ENCODE peak calls at places on chromosomes 2 and 18, in six cellular contexts. H, W, Q, X, G and R are unnamed samples.
A peak's percentile ranks its signal among the peaks of the same experiment; 100 is the strongest.

GRCh38 chr2:132542953-132543569 is 126.5 kb downstream of the GPR39 start:
- DNase-seq in G (peak; percentile 8), H (peak; percentile 9), Q (no peak), X (no peak), W (peak; percentile 23), R (peak; percentile 65)

GRCh38 chr2:208006833-208007232 is 18.5 kb downstream of the PLEKHM3 start:
- DNase-seq in H (peak; percentile 19), W (no peak), X (no peak), Q (no peak), G (peak; percentile 45), R (peak; percentile 91)

GRCh38 chr2:197205590-197206215 is 104.9 kb downstream of the ANKRD44 start:
- DNase-seq in G (no peak), H (no peak), W (no peak), X (no peak), Q (no peak), R (no peak)

GRCh38 chr2:190413421-190413820 is 5.3 kb downstream of the MFSD6 start:
- DNase-seq in Q (no peak), G (no peak), H (no peak), X (no peak), W (no peak), R (peak; percentile 96)

GRCh38 chr2:147711031-147711430 is 133.8 kb upstream of the ACVR2A start:
- DNase-seq in H (no peak), G (peak; percentile 45), W (no peak), Q (no peak), X (no peak), R (peak; percentile 67)

GRCh38 chr2:101430161-101430560 is 42.9 kb upstream of the CREG2 start:
- DNase-seq in X (no peak), H (no peak), G (peak; percentile 82), Q (no peak), W (no peak), R (no peak)

GRCh38 chr2:123521868-123522267 is 503.2 kb upstream of the CNTNAP5 start:
- DNase-seq in W (no peak), H (no peak), G (no peak), X (no peak), Q (no peak), R (no peak)

GRCh38 chr2:183522441-183522840 is 398.2 kb downstream of the NUP35 start:
- DNase-seq in W (no peak), G (no peak), Q (no peak), H (no peak), X (no peak), R (no peak)

GRCh38 chr2:158501301-158501700 is 44.5 kb downstream of the PKP4 start:
- DNase-seq in Q (peak; percentile 60), W (no peak), H (no peak), X (no peak), G (peak; percentile 54), R (no peak)

GRCh38 chr2:12721571-12722444 is 5.1 kb downstream of the TRIB2 start:
- DNase-seq in X (peak; percentile 65), H (peak; percentile 60), Q (peak; percentile 69), G (peak; percentile 68), W (no peak), R (no peak)

GRCh38 chr2:54176577-54176976 is 61.2 kb downstream of the ACYP2 start:
- DNase-seq in G (peak; percentile 58), W (peak; percentile 42), Q (peak; percentile 54), X (no peak), H (peak; percentile 68), R (peak; percentile 24)

GRCh38 chr18:13276530-13277520 is 58.3 kb downstream of the LDLRAD4 start:
- DNase-seq in W (no peak), Q (no peak), H (peak; percentile 5), G (no peak), X (no peak), R (no peak)

GRCh38 chr2:28391564-28392296 is 928 bp upstream of the FOSL2 start:
- DNase-seq in G (peak; percentile 94), X (peak; percentile 98), Q (peak; percentile 94), W (peak; percentile 96), H (peak; percentile 91), R (peak; percentile 78)

GRCh38 chr2:128442891-128443302 is 124.2 kb upstream of the HS6ST1 start:
- DNase-seq in W (no peak), G (no peak), H (peak; percentile 12), X (peak; percentile 80), Q (peak; percentile 21), R (no peak)

GRCh38 chr2:152359573-152360363 is 24.8 kb downstream of the FMNL2 start:
- DNase-seq in Q (no peak), H (no peak), W (peak; percentile 65), X (no peak), G (no peak), R (no peak)

GRCh38 chr18:58362027-58362575 is 266.8 kb downstream of the ALPK2 start:
- DNase-seq in Q (no peak), H (peak; percentile 95), W (peak; percentile 83), X (no peak), G (peak; percentile 94), R (peak; percentile 82)

DNA sequence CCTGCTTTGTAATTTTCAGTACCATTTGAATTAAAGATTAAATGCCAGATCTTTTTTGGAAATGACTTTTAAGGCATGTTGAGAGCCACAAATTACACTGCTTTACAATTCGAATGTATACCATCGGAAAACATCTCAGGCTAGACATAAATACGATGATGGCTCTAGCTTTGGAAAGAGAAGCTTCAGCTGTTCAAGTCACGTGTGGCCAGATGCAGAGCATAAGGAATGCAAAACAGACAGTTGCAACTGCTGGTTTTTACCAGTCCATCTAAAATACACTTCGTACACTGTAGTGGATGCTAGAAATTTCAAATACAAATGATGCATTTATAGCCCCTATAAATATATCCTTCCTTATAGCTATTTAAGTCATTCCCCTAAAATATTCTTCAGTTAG is 8.0 kb downstream of the ZNF516 start:
- DNase-seq in G (no peak), X (no peak), H (no peak), W (no peak), Q (no peak), R (no peak)
- H3K4me3 ChIP-seq in G (no peak overlapping the region), X (no peak overlapping the region), H (no peak overlapping the region), W (no peak overlapping the region), Q (no peak overlapping the region), R (no peak overlapping the region)

DNA sequence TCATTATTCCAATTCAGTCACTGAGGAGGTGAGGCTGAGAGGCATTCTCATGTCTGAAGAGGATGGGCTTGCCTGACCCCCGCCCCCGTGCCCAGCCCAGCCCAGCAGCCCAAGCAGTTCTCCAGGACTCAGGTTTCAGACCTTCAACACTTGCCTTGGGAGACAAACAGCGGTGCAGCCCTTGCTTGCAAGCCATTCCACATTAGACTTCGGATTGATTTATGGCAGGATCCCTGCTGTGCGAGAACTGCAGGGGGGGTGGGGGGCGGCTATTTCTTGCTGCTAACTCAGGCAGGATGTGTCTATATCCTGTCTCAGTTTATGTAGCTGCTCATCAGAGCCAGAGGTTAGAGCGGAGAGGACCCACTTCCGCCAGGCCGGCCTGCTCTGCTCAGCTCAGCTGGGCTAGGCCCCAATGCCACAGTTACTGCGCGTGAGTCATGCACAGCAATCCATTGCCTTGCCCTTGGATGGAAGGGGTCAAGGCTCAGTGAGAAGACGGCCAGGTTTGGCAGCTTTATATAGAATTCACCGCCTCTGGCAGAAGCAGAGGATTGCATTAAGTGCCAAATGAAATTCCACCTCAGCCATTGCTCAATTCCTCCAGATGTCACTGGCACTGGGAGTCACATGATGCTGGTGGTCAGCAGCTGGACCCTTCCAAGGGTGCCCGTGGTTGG is 1.8 kb downstream of the GYPC start:
- DNase-seq in W (peak; percentile 5), G (peak; percentile 100), H (peak; percentile 100), X (peak; percentile 96), Q (peak; percentile 59), R (peak; percentile 5)
- TF ChIP-seq CTCF in W (no peak), G (peak; percentile 5), H (peak; percentile 35), X (no peak), Q (no peak), R (no peak)

GRCh38 chr2:219549619-219550018 is 5.8 kb downstream of the TMEM198 start:
- DNase-seq in W (no peak), G (no peak), H (no peak), Q (no peak), X (no peak), R (no peak)

GRCh38 chr2:219551863-219552381 is 8.1 kb downstream of the TMEM198 start:
- DNase-seq in W (no peak), X (no peak), G (no peak), Q (no peak), H (peak; percentile 10), R (no peak)

GRCh38 chr2:219553168-219553417 is 9.3 kb downstream of the TMEM198 start:
- DNase-seq in W (no peak), H (no peak), G (no peak), Q (no peak), X (no peak), R (no peak)

GRCh38 chr2:219552382-219553167 is 8.7 kb downstream of the TMEM198 start:
- DNase-seq in X (peak; percentile 94), Q (peak; percentile 96), H (peak; percentile 77), G (peak; percentile 72), W (peak; percentile 75), R (peak; percentile 88)

DNA sequence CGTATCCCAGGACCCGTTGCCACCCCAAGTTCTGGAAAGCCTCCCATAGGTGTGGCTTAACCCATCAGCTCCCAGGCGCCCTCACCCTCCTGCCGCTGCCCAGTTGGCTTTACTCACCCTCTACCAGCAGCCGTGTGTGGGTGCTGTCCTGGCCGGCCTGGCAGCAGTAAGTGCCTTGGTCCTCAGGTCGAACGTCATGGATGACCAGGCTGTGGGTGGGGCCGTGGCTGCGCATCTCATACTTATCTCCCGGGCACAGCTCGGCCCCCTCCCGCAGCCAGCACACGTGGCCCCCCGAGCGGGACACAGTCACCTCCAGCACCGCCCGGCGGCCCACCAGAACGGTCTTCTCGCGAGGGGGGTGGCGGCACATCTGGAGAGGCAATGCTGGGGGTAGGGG is 7.6 kb downstream of the TMEM198 start:
- DNase-seq in H (peak; percentile 20), Q (peak; percentile 70), X (peak; percentile 79), G (peak; percentile 29), W (peak; percentile 52), R (peak; percentile 29)
- H3K4me3 ChIP-seq in H (no peak overlapping the region), Q (peak overlapping the region; percentile 67), X (no peak overlapping the region), G (peak overlapping the region; percentile 69), W (peak overlapping the region; percentile 76), R (no peak overlapping the region)

GRCh38 chr18:36128907-36129299 is 237 bp downstream of the SLC39A6 start:
- DNase-seq in G (no peak), X (no peak), W (no peak), H (no peak), Q (no peak), R (no peak)
- TF ChIP-seq CTCF in G (no peak), X (no peak), W (no peak), H (no peak), Q (no peak), R (no peak)

GRCh38 chr2:177241771-177242135 is 22.8 kb downstream of the NFE2L2 start:
- DNase-seq in Q (no peak), H (peak; percentile 59), W (no peak), X (no peak), G (peak; percentile 73), R (no peak)
- H3K4me3 ChIP-seq in Q (no peak overlapping the region), H (no peak overlapping the region), W (peak overlapping the region; percentile 12), X (peak overlapping the region; percentile 19), G (peak overlapping the region; percentile 21), R (no peak overlapping the region)

GRCh38 chr2:88913280-88913679 is 221.8 kb downstream of the RPIA start:
- DNase-seq in W (no peak), G (no peak), Q (no peak), H (no peak), X (no peak), R (no peak)

GRCh38 chr2:88924533-88924932 is 233.1 kb downstream of the RPIA start:
- DNase-seq in H (no peak), Q (no peak), W (no peak), G (no peak), X (no peak), R (no peak)

GRCh38 chr2:88919087-88919738 is 227.7 kb downstream of the RPIA start:
- DNase-seq in Q (no peak), G (peak; percentile 28), X (no peak), H (peak; percentile 70), W (peak; percentile 58), R (peak; percentile 34)
- TF ChIP-seq CTCF in Q (peak; percentile 17), G (peak; percentile 80), X (peak; percentile 33), H (peak; percentile 79), W (peak; percentile 74), R (peak; percentile 72)